ENCODE peak calls at places on chromosomes 6 and 20, in five cellular contexts. One of them, this sample, is unnamed. For H3K36me3, the result is how much of the 10 kb centered on the place peaks cover.

GRCh38 chr6:70103798-70104197 is 199.1 kb downstream of the COL9A1 start:
- DNase-seq in HCT116: peak
- DNase-seq in H1: no peak
- DNase-seq in HepG2: no peak
- DNase-seq in SK-N-SH: no peak
- DNase-seq in this sample: no peak

GRCh38 chr20:4896971-4897497 is 104.3 kb downstream of the SLC23A2 start:
- DNase-seq in HCT116: no peak
- DNase-seq in H1: no peak
- DNase-seq in HepG2: no peak
- DNase-seq in SK-N-SH: no peak
- DNase-seq in this sample: peak

GRCh38 chr20:18983796-18984195 is 170.2 kb downstream of the SCP2D1 start:
- DNase-seq in HCT116: no peak
- DNase-seq in H1: no peak
- DNase-seq in HepG2: no peak
- DNase-seq in SK-N-SH: no peak
- DNase-seq in this sample: no peak

GRCh38 chr20:21613512-21613911 is 92.0 kb upstream of the PAX1 start:
- DNase-seq in HCT116: no peak
- DNase-seq in H1: no peak
- DNase-seq in HepG2: peak
- DNase-seq in SK-N-SH: no peak
- DNase-seq in this sample: no peak

GRCh38 chr6:123211777-123212545 is 215.9 kb downstream of the CLVS2 start:
- DNase-seq in HCT116: no peak
- DNase-seq in H1: no peak
- DNase-seq in HepG2: no peak
- DNase-seq in SK-N-SH: no peak
- DNase-seq in this sample: no peak

GRCh38 chr6:76702187-76702586 is 629.7 kb upstream of the IMPG1 start:
- DNase-seq in HCT116: no peak
- DNase-seq in H1: no peak
- DNase-seq in HepG2: no peak
- DNase-seq in SK-N-SH: no peak
- DNase-seq in this sample: no peak

GRCh38 chr20:46174469-46175126 is 56.5 kb downstream of the CD40 start:
- DNase-seq in HCT116: peak
- DNase-seq in H1: peak
- DNase-seq in HepG2: peak
- DNase-seq in SK-N-SH: peak
- DNase-seq in this sample: peak

GRCh38 chr6:170420264-170420663 is 113.7 kb downstream of the FAM120B start:
- DNase-seq in HCT116: no peak
- DNase-seq in H1: no peak
- DNase-seq in HepG2: no peak
- DNase-seq in SK-N-SH: no peak
- DNase-seq in this sample: no peak

GRCh38 chr6:33988121-33989015 is 157.5 kb downstream of the GRM4 start:
- DNase-seq in HCT116: no peak
- DNase-seq in H1: no peak
- DNase-seq in HepG2: peak
- DNase-seq in SK-N-SH: peak
- DNase-seq in this sample: no peak

GRCh38 chr20:45968801-45969711 is 2.9 kb downstream of the ZNF335 start:
- DNase-seq in HCT116: no peak
- DNase-seq in H1: no peak
- DNase-seq in HepG2: no peak
- DNase-seq in SK-N-SH: no peak
- DNase-seq in this sample: no peak

GRCh38 chr6:12767016-12767415 is 50.4 kb downstream of the PHACTR1 start:
- DNase-seq in HCT116: no peak
- DNase-seq in H1: no peak
- DNase-seq in HepG2: no peak
- DNase-seq in SK-N-SH: no peak
- DNase-seq in this sample: no peak

GRCh38 chr20:56875052-56875663 is 246.1 kb downstream of the TFAP2C start:
- DNase-seq in HCT116: peak
- DNase-seq in H1: no peak
- DNase-seq in HepG2: no peak
- DNase-seq in SK-N-SH: no peak
- DNase-seq in this sample: peak

DNA sequence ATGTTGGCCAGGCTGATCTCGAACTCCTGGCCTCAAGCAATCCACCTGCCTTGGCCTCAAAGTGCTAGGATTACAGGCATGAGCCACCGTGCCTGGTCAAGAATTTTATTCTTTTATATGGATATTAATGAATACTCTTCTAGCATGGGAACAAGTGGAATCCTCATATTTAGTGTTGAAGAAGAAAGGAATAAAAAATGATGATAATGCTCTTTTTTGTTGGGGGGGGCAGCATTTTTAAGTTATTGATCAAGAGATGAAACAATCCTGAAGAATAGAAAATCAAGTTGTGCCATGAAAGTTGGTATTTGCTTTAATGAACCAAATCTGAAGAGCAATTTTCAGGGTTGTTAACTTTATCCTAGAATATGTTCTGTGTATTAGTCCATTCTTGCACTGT is 6.7 kb upstream of the DNAAF9 start:
- DNase-seq in HCT116: no peak
- DNase-seq in H1: no peak
- DNase-seq in HepG2: no peak
- DNase-seq in SK-N-SH: no peak
- DNase-seq in this sample: no peak
- H3K9ac ChIP-seq in HCT116: no peak
- H3K9ac ChIP-seq in H1: no peak
- H3K9ac ChIP-seq in HepG2: no peak
- H3K9ac ChIP-seq in SK-N-SH: no peak
- H3K9ac ChIP-seq in this sample: no peak

DNA sequence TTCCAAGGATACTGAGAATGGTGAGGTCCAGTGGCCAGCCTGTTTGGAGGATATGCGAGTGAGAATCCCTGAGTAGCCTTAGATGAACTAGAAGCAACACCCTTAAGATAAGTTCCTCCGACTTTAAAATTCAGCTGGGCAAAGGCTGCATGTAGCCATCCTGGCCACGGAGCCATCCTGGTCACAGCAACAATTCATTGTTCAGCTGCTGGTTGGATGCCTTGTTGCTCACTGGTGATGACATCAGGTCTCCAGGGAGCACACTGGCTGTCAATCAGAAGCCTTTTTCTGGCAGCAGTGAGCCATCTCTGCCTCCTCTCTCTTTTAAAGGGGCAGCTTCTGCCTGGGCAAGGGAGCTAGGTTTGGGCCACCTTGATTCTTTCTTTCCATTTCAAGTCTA is 22.4 kb upstream of the RIMS4 start:
- DNase-seq in HCT116: peak
- DNase-seq in H1: no peak
- DNase-seq in HepG2: no peak
- DNase-seq in SK-N-SH: no peak
- DNase-seq in this sample: peak
- TF ChIP-seq YY1 in HCT116: no peak
- TF ChIP-seq YY1 in H1: no peak
- TF ChIP-seq YY1 in HepG2: no peak
- TF ChIP-seq YY1 in SK-N-SH: no peak
- TF ChIP-seq YY1 in this sample: no peak

GRCh38 chr6:43347021-43347420 is 22.4 kb downstream of the ZNF318 start:
- DNase-seq in HCT116: no peak
- DNase-seq in H1: no peak
- DNase-seq in HepG2: no peak
- DNase-seq in SK-N-SH: no peak
- DNase-seq in this sample: no peak

GRCh38 chr6:43347444-43347843 is 22.0 kb downstream of the ZNF318 start:
- DNase-seq in HCT116: no peak
- DNase-seq in H1: no peak
- DNase-seq in HepG2: no peak
- DNase-seq in SK-N-SH: no peak
- DNase-seq in this sample: no peak
- H3K36me3 ChIP-seq in HCT116: under half
- H3K36me3 ChIP-seq in H1: under half
- H3K36me3 ChIP-seq in HepG2: under half
- H3K36me3 ChIP-seq in SK-N-SH: under half
- H3K36me3 ChIP-seq in this sample: under half

DNA sequence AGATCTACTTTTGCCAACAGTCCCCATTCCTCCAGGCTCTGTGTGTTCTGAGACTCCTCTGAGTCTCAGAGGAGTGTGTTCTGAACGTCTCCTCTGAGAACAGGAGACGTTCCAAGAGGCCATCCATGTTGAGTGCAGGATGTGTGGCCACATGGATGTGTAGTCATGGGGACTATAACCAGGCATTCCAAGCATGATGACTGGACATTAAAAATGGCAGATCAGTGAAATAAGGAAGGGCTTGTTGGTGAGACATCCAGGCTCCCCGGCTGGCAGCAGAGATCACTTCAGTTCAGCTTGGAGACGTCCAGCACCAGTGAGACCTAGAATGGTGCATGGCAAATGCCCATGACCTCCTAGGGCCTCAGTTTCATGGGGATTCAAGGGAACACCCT is 34.3 kb upstream of the POU5F1 start:
- DNase-seq in HCT116: no peak
- DNase-seq in H1: no peak
- DNase-seq in HepG2: no peak
- DNase-seq in SK-N-SH: no peak
- DNase-seq in this sample: no peak
- H3K9ac ChIP-seq in HCT116: no peak
- H3K9ac ChIP-seq in H1: no peak
- H3K9ac ChIP-seq in HepG2: no peak
- H3K9ac ChIP-seq in SK-N-SH: no peak
- H3K9ac ChIP-seq in this sample: no peak

DNA sequence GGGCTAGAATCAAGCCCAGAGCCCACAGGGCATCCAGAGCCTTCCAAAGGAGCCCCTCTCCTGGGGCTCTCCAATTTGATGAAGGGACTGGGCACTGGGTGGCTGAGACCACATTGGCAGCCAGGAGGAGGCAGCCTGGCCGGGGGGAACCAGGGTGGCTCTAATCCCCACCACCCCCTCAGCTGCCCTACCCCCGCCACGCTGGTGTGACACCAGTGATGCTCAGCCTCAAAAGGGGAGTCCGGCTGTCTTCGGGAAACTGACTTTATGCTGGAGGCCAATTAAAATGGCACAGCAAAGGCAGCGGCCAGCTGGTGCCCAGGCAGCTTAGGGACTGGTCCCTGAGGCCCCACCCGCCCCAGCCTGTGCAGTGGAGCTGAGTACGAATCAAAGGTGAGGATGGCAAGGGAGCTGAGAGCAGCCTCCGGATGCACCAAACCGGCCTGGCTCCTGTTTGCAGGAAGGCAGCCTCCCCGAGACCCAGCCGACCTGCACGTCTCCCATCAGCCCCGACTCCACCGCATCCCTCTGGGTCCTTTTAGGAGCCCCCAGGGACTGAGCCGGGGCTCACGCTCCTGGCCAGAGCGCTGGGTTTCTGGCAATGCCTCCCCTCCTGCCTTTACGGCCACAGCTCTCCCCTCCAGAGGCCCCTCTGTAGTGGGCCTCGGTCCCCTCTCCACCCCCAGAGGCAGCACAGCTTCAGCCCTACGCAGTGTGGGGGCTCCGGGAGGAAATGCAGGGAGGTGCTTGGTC is 28.5 kb downstream of the CHRNA4 start:
- DNase-seq in HCT116: no peak
- DNase-seq in H1: no peak
- DNase-seq in HepG2: no peak
- DNase-seq in SK-N-SH: no peak
- DNase-seq in this sample: no peak
- TF ChIP-seq YY1 in HCT116: no peak
- TF ChIP-seq YY1 in H1: no peak
- TF ChIP-seq YY1 in HepG2: no peak
- TF ChIP-seq YY1 in SK-N-SH: no peak
- TF ChIP-seq YY1 in this sample: no peak

GRCh38 chr6:36501686-36502085 is 45.6 kb downstream of the STK38 start:
- DNase-seq in HCT116: no peak
- DNase-seq in H1: no peak
- DNase-seq in HepG2: no peak
- DNase-seq in SK-N-SH: no peak
- DNase-seq in this sample: no peak
- H3K36me3 ChIP-seq in HCT116: under half
- H3K36me3 ChIP-seq in H1: under half
- H3K36me3 ChIP-seq in HepG2: under half
- H3K36me3 ChIP-seq in SK-N-SH: half or more
- H3K36me3 ChIP-seq in this sample: half or more

GRCh38 chr20:31593221-31594001 is 11.7 kb upstream of the ID1 start:
- DNase-seq in HCT116: peak
- DNase-seq in H1: no peak
- DNase-seq in HepG2: peak
- DNase-seq in SK-N-SH: no peak
- DNase-seq in this sample: no peak
- H3K9ac ChIP-seq in HCT116: peak
- H3K9ac ChIP-seq in H1: no peak
- H3K9ac ChIP-seq in HepG2: peak
- H3K9ac ChIP-seq in SK-N-SH: peak
- H3K9ac ChIP-seq in this sample: peak